ENCODE peak calls at places on chromosomes 6 and 20, in nine cellular contexts. V, T, B, Q, G, M, D, W and Y are unnamed samples.

GRCh38 chr6:157982297-157982579 is 575 bp downstream of the SYNJ2 start:
- DNase-seq in V (no peak), T (peak; percentile 46), B (peak; percentile 83), Q (peak; percentile 47), G (no peak), M (no peak), D (no peak), W (no peak), Y (peak; percentile 53)

GRCh38 chr20:33838035-33838864 is 27.1 kb downstream of the CHMP4B start:
- DNase-seq in V (no peak), T (no peak), B (no peak), Q (no peak), G (no peak), M (no peak), D (no peak), W (no peak), Y (no peak)

GRCh38 chr6:30691208-30691872 is 556 bp upstream of the NRM start:
- DNase-seq in V (no peak), T (no peak), B (no peak), Q (no peak), G (no peak), M (no peak), D (no peak), W (no peak), Y (no peak)

GRCh38 chr20:21074605-21075336 is 31.4 kb downstream of the LINC00237 start:
- DNase-seq in V (no peak), T (no peak), B (no peak), Q (no peak), G (no peak), M (no peak), D (peak; percentile 82), W (no peak), Y (no peak)

GRCh38 chr6:84333827-84334226 is 106.4 kb upstream of the CEP162 start:
- DNase-seq in V (no peak), T (no peak), B (no peak), Q (no peak), G (no peak), M (no peak), D (no peak), W (no peak), Y (no peak)

GRCh38 chr6:123418101-123418500 is 218.6 kb downstream of the TRDN start:
- DNase-seq in V (no peak), T (no peak), B (no peak), Q (no peak), G (no peak), M (no peak), D (no peak), W (no peak), Y (no peak)

GRCh38 chr6:3887150-3887700 is 38.1 kb downstream of the FAM50B start:
- DNase-seq in V (no peak), T (no peak), B (no peak), Q (no peak), G (no peak), M (no peak), D (peak; percentile 36), W (no peak), Y (no peak)

GRCh38 chr6:155183095-155183494 is 80.7 kb upstream of the CLDN20 start:
- DNase-seq in V (no peak), T (no peak), B (no peak), Q (no peak), G (no peak), M (no peak), D (no peak), W (no peak), Y (no peak)

GRCh38 chr20:56414842-56415765 is 3.0 kb downstream of the CASS4 start:
- DNase-seq in V (no peak), T (no peak), B (no peak), Q (no peak), G (no peak), M (no peak), D (no peak), W (no peak), Y (no peak)

GRCh38 chr6:25995507-25995906 is 32.9 kb downstream of the TRIM38 start:
- DNase-seq in V (no peak), T (no peak), B (no peak), Q (no peak), G (no peak), M (no peak), D (no peak), W (no peak), Y (no peak)

GRCh38 chr6:35445691-35446090 is 6.4 kb upstream of the FANCE start:
- DNase-seq in V (no peak), T (no peak), B (no peak), Q (no peak), G (no peak), M (no peak), D (peak; percentile 34), W (no peak), Y (no peak)

GRCh38 chr20:59749293-59749680 is 144.9 kb downstream of the PHACTR3 start:
- DNase-seq in V (no peak), T (no peak), B (peak; percentile 50), Q (no peak), G (no peak), M (no peak), D (peak; percentile 6), W (no peak), Y (no peak)

GRCh38 chr6:110556317-110557115 is 80.1 kb upstream of the SLC22A16 start:
- DNase-seq in V (no peak), T (no peak), B (no peak), Q (no peak), G (no peak), M (no peak), D (no peak), W (no peak), Y (no peak)

GRCh38 chr6:10520468-10520867 is 683 bp upstream of the GCNT2 start:
- DNase-seq in V (no peak), T (no peak), B (no peak), Q (no peak), G (no peak), M (no peak), D (peak; percentile 39), W (no peak), Y (no peak)

GRCh38 chr6:23329091-23329490 is 759.7 kb downstream of the HDGFL1 start:
- DNase-seq in V (no peak), T (no peak), B (no peak), Q (no peak), G (no peak), M (no peak), D (peak; percentile 35), W (peak; percentile 64), Y (no peak)

GRCh38 chr6:158751842-158752424 is 67.2 kb downstream of the EZR start:
- DNase-seq in V (no peak), T (no peak), B (no peak), Q (no peak), G (no peak), M (no peak), D (no peak), W (no peak), Y (no peak)

GRCh38 chr20:9130407-9130995 is 61.6 kb downstream of the PLCB4 start:
- DNase-seq in V (no peak), T (no peak), B (no peak), Q (no peak), G (no peak), M (no peak), D (no peak), W (no peak), Y (no peak)

GRCh38 chr20:44504402-44505309 is 17.2 kb downstream of the SERINC3 start:
- DNase-seq in V (no peak), T (no peak), B (no peak), Q (no peak), G (no peak), M (no peak), D (no peak), W (no peak), Y (no peak)

GRCh38 chr6:85684125-85684808 is 41.6 kb upstream of the SYNCRIP start:
- DNase-seq in V (no peak), T (no peak), B (no peak), Q (no peak), G (no peak), M (no peak), D (no peak), W (no peak), Y (no peak)

GRCh38 chr6:149131891-149132290 is 185.6 kb upstream of the TAB2 start:
- DNase-seq in V (no peak), T (no peak), B (no peak), Q (no peak), G (no peak), M (no peak), D (no peak), W (no peak), Y (no peak)

GRCh38 chr6:159104163-159104885 is 59.5 kb upstream of the TAGAP start:
- DNase-seq in V (peak; percentile 69), T (peak; percentile 85), B (no peak), Q (peak; percentile 72), G (peak; percentile 52), M (peak; percentile 69), D (peak; percentile 69), W (no peak), Y (peak; percentile 32)

GRCh38 chr20:1001981-1002681 is at the start of gene RSPO4:
- DNase-seq in V (no peak), T (peak; percentile 18), B (no peak), Q (no peak), G (no peak), M (no peak), D (no peak), W (no peak), Y (no peak)

GRCh38 chr6:118551063-118551672 is 3.1 kb downstream of the PLN start:
- DNase-seq in V (no peak), T (no peak), B (no peak), Q (no peak), G (no peak), M (no peak), D (peak; percentile 56), W (peak; percentile 22), Y (no peak)

GRCh38 chr20:39829255-39829654 is 859.8 kb downstream of the MAFB start:
- DNase-seq in V (no peak), T (peak; percentile 23), B (no peak), Q (no peak), G (no peak), M (no peak), D (no peak), W (no peak), Y (no peak)

GRCh38 chr6:44932651-44933091 is 395.5 kb upstream of the RUNX2 start:
- DNase-seq in V (peak; percentile 20), T (no peak), B (no peak), Q (no peak), G (no peak), M (no peak), D (no peak), W (no peak), Y (no peak)

GRCh38 chr6:97978855-97979271 is 695.8 kb upstream of the MMS22L start:
- DNase-seq in V (no peak), T (peak; percentile 9), B (peak; percentile 44), Q (no peak), G (no peak), M (no peak), D (peak; percentile 54), W (no peak), Y (no peak)

GRCh38 chr20:16051968-16052367 is 521.3 kb downstream of the KIF16B start:
- DNase-seq in V (no peak), T (no peak), B (no peak), Q (no peak), G (no peak), M (no peak), D (no peak), W (no peak), Y (no peak)

GRCh38 chr6:110552901-110553641 is 76.7 kb upstream of the SLC22A16 start:
- DNase-seq in V (no peak), T (no peak), B (no peak), Q (no peak), G (no peak), M (no peak), D (no peak), W (no peak), Y (no peak)

GRCh38 chr6:26251354-26252081 is 113.5 kb upstream of the BTN3A2 start:
- DNase-seq in V (peak; percentile 33), T (peak; percentile 41), B (no peak), Q (peak; percentile 61), G (peak; percentile 19), M (no peak), D (peak; percentile 78), W (no peak), Y (peak; percentile 58)

GRCh38 chr20:38343107-38343797 is 3.0 kb upstream of the LBP start:
- DNase-seq in V (no peak), T (no peak), B (no peak), Q (no peak), G (no peak), M (peak; percentile 43), D (no peak), W (no peak), Y (peak; percentile 7)

GRCh38 chr6:49839162-49839561 is 27.2 kb downstream of the CRISP1 start:
- DNase-seq in V (no peak), T (no peak), B (no peak), Q (no peak), G (no peak), M (no peak), D (no peak), W (no peak), Y (no peak)